ENCODE peak calls at places on chromosome 18, in eight cellular contexts. O is GM12891, A is A549, Y is esophagus squamous epithelium, Q is Peyer's patch, D is stomach, X is suprapubic skin, H is heart left ventricle. V is an unnamed sample.

GRCh38 chr18:9734189-9734588 is 26.1 kb downstream of the RAB31 start:
- DNase-seq in O (no peak), A (peak; percentile 33), Y (no peak), Q (peak; percentile 74), D (no peak), X (peak; percentile 48), H (no peak), V (no peak)

GRCh38 chr18:69239849-69240248 is 160.8 kb upstream of the DOK6 start:
- DNase-seq in O (no peak), A (no peak), Y (no peak), Q (no peak), D (no peak), X (no peak), H (no peak), V (no peak)

GRCh38 chr18:32289480-32290075 is 99.7 kb downstream of the MEP1B start:
- DNase-seq in O (peak; percentile 22), A (peak; percentile 58), Y (no peak), Q (peak; percentile 74), D (peak; percentile 54), X (no peak), H (no peak), V (peak; percentile 57)

GRCh38 chr18:6683112-6683876 is 46.2 kb upstream of the ARHGAP28 start:
- DNase-seq in O (no peak), A (no peak), Y (no peak), Q (no peak), D (peak; percentile 51), X (no peak), H (no peak), V (no peak)

GRCh38 chr18:54261894-54262293 is 7.4 kb upstream of the POLI start:
- DNase-seq in O (no peak), A (no peak), Y (no peak), Q (peak; percentile 67), D (no peak), X (no peak), H (no peak), V (no peak)

GRCh38 chr18:50961974-50962373 is 5.9 kb upstream of the ELAC1 start:
- DNase-seq in O (no peak), A (peak; percentile 4), Y (no peak), Q (no peak), D (no peak), X (no peak), H (no peak), V (no peak)

GRCh38 chr18:22710628-22711380 is 222.3 kb upstream of the RBBP8 start:
- DNase-seq in O (no peak), A (peak; percentile 75), Y (no peak), Q (peak; percentile 51), D (peak; percentile 35), X (no peak), H (peak; percentile 45), V (peak; percentile 56)

GRCh38 chr18:69230204-69230603 is 170.5 kb upstream of the DOK6 start:
- DNase-seq in O (no peak), A (no peak), Y (no peak), Q (no peak), D (no peak), X (no peak), H (no peak), V (no peak)

GRCh38 chr18:28113271-28114023 is 63.5 kb downstream of the CDH2 start:
- DNase-seq in O (no peak), A (no peak), Y (no peak), Q (no peak), D (no peak), X (no peak), H (no peak), V (no peak)

GRCh38 chr18:30944773-30945172 is 97.8 kb downstream of the DSC3 start:
- DNase-seq in O (no peak), A (no peak), Y (no peak), Q (no peak), D (no peak), X (no peak), H (no peak), V (no peak)

GRCh38 chr18:33282709-33283333 is 157.7 kb downstream of the CCDC178 start:
- DNase-seq in O (no peak), A (no peak), Y (no peak), Q (no peak), D (no peak), X (no peak), H (no peak), V (peak; percentile 42)

GRCh38 chr18:31880186-31880898 is 62.6 kb downstream of the TRAPPC8 start:
- DNase-seq in O (no peak), A (no peak), Y (no peak), Q (no peak), D (no peak), X (no peak), H (no peak), V (no peak)

GRCh38 chr18:11411021-11411420 is 198.4 kb upstream of the SLC35G4 start:
- DNase-seq in O (no peak), A (no peak), Y (no peak), Q (no peak), D (no peak), X (no peak), H (no peak), V (no peak)

GRCh38 chr18:60446821-60447220 is 74.2 kb upstream of the MC4R start:
- DNase-seq in O (no peak), A (no peak), Y (no peak), Q (no peak), D (no peak), X (no peak), H (peak; percentile 13), V (no peak)

GRCh38 chr18:33761363-33761762 is 183.3 kb downstream of the ASXL3 start:
- DNase-seq in O (no peak), A (peak; percentile 4), Y (no peak), Q (peak; percentile 54), D (peak; percentile 40), X (no peak), H (peak; percentile 26), V (no peak)

GRCh38 chr18:50182516-50182915 is 12.4 kb downstream of the MYO5B start:
- DNase-seq in O (no peak), A (no peak), Y (no peak), Q (no peak), D (no peak), X (no peak), H (no peak), V (no peak)

GRCh38 chr18:61785588-61785987 is 107.2 kb downstream of the RNF152 start:
- DNase-seq in O (no peak), A (no peak), Y (no peak), Q (no peak), D (no peak), X (no peak), H (no peak), V (no peak)

GRCh38 chr18:44896817-44897216 is 216.1 kb downstream of the SETBP1 start:
- DNase-seq in O (no peak), A (no peak), Y (no peak), Q (no peak), D (no peak), X (no peak), H (no peak), V (no peak)

GRCh38 chr18:36419913-36420531 is 122.5 kb downstream of the FHOD3 start:
- DNase-seq in O (no peak), A (peak; percentile 39), Y (no peak), Q (no peak), D (no peak), X (no peak), H (no peak), V (no peak)

GRCh38 chr18:26317353-26317865 is 91.2 kb downstream of the TAF4B start:
- DNase-seq in O (no peak), A (peak; percentile 50), Y (no peak), Q (no peak), D (no peak), X (no peak), H (no peak), V (no peak)

GRCh38 chr18:63098014-63098981 is 221.3 kb downstream of the BCL2 start:
- DNase-seq in O (no peak), A (no peak), Y (no peak), Q (peak; percentile 68), D (no peak), X (no peak), H (no peak), V (no peak)
- TF ChIP-seq POLR2A in O (peak; percentile 17), A (no peak), Y (no peak), Q (no peak), D (no peak), X (no peak), H (no peak), V (no peak)

GRCh38 chr18:5237723-5238370 is 40.8 kb upstream of the AKAIN1 start:
- DNase-seq in O (peak; percentile 63), A (peak; percentile 89), Y (peak; percentile 48), Q (peak; percentile 93), D (peak; percentile 87), X (peak; percentile 93), H (peak; percentile 90), V (peak; percentile 92)
- TF ChIP-seq POLR2A in O (peak; percentile 76), A (peak; percentile 82), Y (peak; percentile 78), Q (peak; percentile 56), D (no peak), X (no peak), H (peak; percentile 75), V (peak; percentile 66)

GRCh38 chr18:79395761-79396404 is at the start of gene NFATC1:
- DNase-seq in O (no peak), A (peak; percentile 61), Y (no peak), Q (peak; percentile 82), D (peak; percentile 51), X (no peak), H (peak; percentile 92), V (peak; percentile 60)
- TF ChIP-seq POLR2A in O (no peak), A (peak; percentile 6), Y (peak; percentile 38), Q (no peak), D (no peak), X (no peak), H (peak; percentile 82), V (no peak)

GRCh38 chr18:80033181-80034067 is 810 bp upstream of the RBFA start:
- DNase-seq in O (no peak), A (peak; percentile 16), Y (peak; percentile 76), Q (no peak), D (no peak), X (no peak), H (no peak), V (no peak)
- TF ChIP-seq POLR2A in O (no peak), A (peak; percentile 20), Y (peak; percentile 68), Q (no peak), D (no peak), X (no peak), H (peak; percentile 33), V (peak; percentile 19)

V was measured in right lobe of liver.